ENCODE peak calls at places on chromosomes 12 and 14, in seven cellular contexts. One of them, this sample, is unnamed.

GRCh38 chr14:35366048-35366428 is 38.5 kb downstream of the NFKBIA start:
- DNase-seq in H1: no peak
- DNase-seq in A549: no peak
- DNase-seq in HCT116: no peak
- DNase-seq in K562: no peak
- DNase-seq in HepG2: no peak
- DNase-seq in GM12878: no peak
- DNase-seq in this sample: peak; percentile 74

GRCh38 chr12:76976777-76977465 is 88.4 kb downstream of the E2F7 start:
- DNase-seq in H1: no peak
- DNase-seq in A549: no peak
- DNase-seq in HCT116: no peak
- DNase-seq in K562: no peak
- DNase-seq in HepG2: no peak
- DNase-seq in GM12878: no peak
- DNase-seq in this sample: no peak

GRCh38 chr14:58864751-58865519 is 227.2 kb downstream of the DACT1 start:
- DNase-seq in H1: no peak
- DNase-seq in A549: no peak
- DNase-seq in HCT116: no peak
- DNase-seq in K562: no peak
- DNase-seq in HepG2: no peak
- DNase-seq in GM12878: no peak
- DNase-seq in this sample: peak; percentile 82

GRCh38 chr14:73613046-73613383 is 698 bp downstream of the ACOT6 start:
- DNase-seq in H1: no peak
- DNase-seq in A549: no peak
- DNase-seq in HCT116: no peak
- DNase-seq in K562: no peak
- DNase-seq in HepG2: no peak
- DNase-seq in GM12878: no peak
- DNase-seq in this sample: no peak

GRCh38 chr14:74737753-74738325 is 24.9 kb downstream of the FCF1 start:
- DNase-seq in H1: no peak
- DNase-seq in A549: no peak
- DNase-seq in HCT116: no peak
- DNase-seq in K562: no peak
- DNase-seq in HepG2: no peak
- DNase-seq in GM12878: no peak
- DNase-seq in this sample: peak; percentile 50

GRCh38 chr12:95182868-95183415 is 34.3 kb downstream of the FGD6 start:
- DNase-seq in H1: no peak
- DNase-seq in A549: no peak
- DNase-seq in HCT116: peak; percentile 92
- DNase-seq in K562: no peak
- DNase-seq in HepG2: no peak
- DNase-seq in GM12878: no peak
- DNase-seq in this sample: peak; percentile 73

GRCh38 chr12:75636607-75637006 is 125.2 kb upstream of the KRR1 start:
- DNase-seq in H1: no peak
- DNase-seq in A549: no peak
- DNase-seq in HCT116: no peak
- DNase-seq in K562: no peak
- DNase-seq in HepG2: no peak
- DNase-seq in GM12878: no peak
- DNase-seq in this sample: no peak

GRCh38 chr14:99415496-99416281 is 65.0 kb downstream of the SETD3 start:
- DNase-seq in H1: no peak
- DNase-seq in A549: peak; percentile 73
- DNase-seq in HCT116: peak; percentile 69
- DNase-seq in K562: peak; percentile 58
- DNase-seq in HepG2: peak; percentile 82
- DNase-seq in GM12878: peak; percentile 55
- DNase-seq in this sample: peak; percentile 82

GRCh38 chr14:77409131-77409533 is 14.2 kb downstream of the NOXRED1 start:
- DNase-seq in H1: peak; percentile 50
- DNase-seq in A549: no peak
- DNase-seq in HCT116: peak; percentile 21
- DNase-seq in K562: no peak
- DNase-seq in HepG2: peak; percentile 41
- DNase-seq in GM12878: no peak
- DNase-seq in this sample: no peak

GRCh38 chr14:38583471-38583870 is 327.6 kb upstream of the CLEC14A start:
- DNase-seq in H1: no peak
- DNase-seq in A549: no peak
- DNase-seq in HCT116: no peak
- DNase-seq in K562: no peak
- DNase-seq in HepG2: no peak
- DNase-seq in GM12878: no peak
- DNase-seq in this sample: no peak

GRCh38 chr14:38578278-38578681 is 322.4 kb upstream of the CLEC14A start:
- DNase-seq in H1: no peak
- DNase-seq in A549: no peak
- DNase-seq in HCT116: no peak
- DNase-seq in K562: no peak
- DNase-seq in HepG2: no peak
- DNase-seq in GM12878: no peak
- DNase-seq in this sample: no peak
- TF ChIP-seq CEBPB in H1: no peak
- TF ChIP-seq CEBPB in A549: no peak
- TF ChIP-seq CEBPB in HCT116: no peak
- TF ChIP-seq CEBPB in K562: no peak
- TF ChIP-seq CEBPB in HepG2: no peak
- TF ChIP-seq CEBPB in GM12878: no peak
- TF ChIP-seq CEBPB in this sample: no peak

GRCh38 chr12:32089156-32089950 is 17.3 kb upstream of the BICD1 start:
- DNase-seq in H1: no peak
- DNase-seq in A549: no peak
- DNase-seq in HCT116: no peak
- DNase-seq in K562: no peak
- DNase-seq in HepG2: no peak
- DNase-seq in GM12878: no peak
- DNase-seq in this sample: no peak
- TF ChIP-seq CEBPB in H1: no peak
- TF ChIP-seq CEBPB in A549: no peak
- TF ChIP-seq CEBPB in HCT116: no peak
- TF ChIP-seq CEBPB in K562: no peak
- TF ChIP-seq CEBPB in HepG2: no peak
- TF ChIP-seq CEBPB in GM12878: no peak
- TF ChIP-seq CEBPB in this sample: no peak

GRCh38 chr12:130715996-130716917 is at the start of gene RIMBP2:
- DNase-seq in H1: peak; percentile 61
- DNase-seq in A549: no peak
- DNase-seq in HCT116: no peak
- DNase-seq in K562: no peak
- DNase-seq in HepG2: no peak
- DNase-seq in GM12878: no peak
- DNase-seq in this sample: peak; percentile 1
- TF ChIP-seq CEBPB in H1: no peak
- TF ChIP-seq CEBPB in A549: no peak
- TF ChIP-seq CEBPB in HCT116: no peak
- TF ChIP-seq CEBPB in K562: no peak
- TF ChIP-seq CEBPB in HepG2: no peak
- TF ChIP-seq CEBPB in GM12878: no peak
- TF ChIP-seq CEBPB in this sample: no peak

GRCh38 chr12:68638721-68639395 is 28.2 kb downstream of the RAP1B start:
- DNase-seq in H1: no peak
- DNase-seq in A549: no peak
- DNase-seq in HCT116: no peak
- DNase-seq in K562: no peak
- DNase-seq in HepG2: no peak
- DNase-seq in GM12878: no peak
- DNase-seq in this sample: no peak

GRCh38 chr12:68639396-68639767 is 28.7 kb downstream of the RAP1B start:
- DNase-seq in H1: no peak
- DNase-seq in A549: no peak
- DNase-seq in HCT116: no peak
- DNase-seq in K562: no peak
- DNase-seq in HepG2: no peak
- DNase-seq in GM12878: no peak
- DNase-seq in this sample: no peak

GRCh38 chr12:68638171-68638570 is 27.5 kb downstream of the RAP1B start:
- DNase-seq in H1: no peak
- DNase-seq in A549: no peak
- DNase-seq in HCT116: no peak
- DNase-seq in K562: no peak
- DNase-seq in HepG2: no peak
- DNase-seq in GM12878: no peak
- DNase-seq in this sample: no peak

GRCh38 chr12:68636268-68636667 is 25.6 kb downstream of the RAP1B start:
- DNase-seq in H1: no peak
- DNase-seq in A549: no peak
- DNase-seq in HCT116: no peak
- DNase-seq in K562: no peak
- DNase-seq in HepG2: no peak
- DNase-seq in GM12878: no peak
- DNase-seq in this sample: peak; percentile 80

GRCh38 chr12:68641138-68641537 is 30.4 kb downstream of the RAP1B start:
- DNase-seq in H1: no peak
- DNase-seq in A549: no peak
- DNase-seq in HCT116: no peak
- DNase-seq in K562: no peak
- DNase-seq in HepG2: no peak
- DNase-seq in GM12878: peak; percentile 72
- DNase-seq in this sample: no peak
- TF ChIP-seq CEBPB in H1: no peak
- TF ChIP-seq CEBPB in A549: no peak
- TF ChIP-seq CEBPB in HCT116: no peak
- TF ChIP-seq CEBPB in K562: no peak
- TF ChIP-seq CEBPB in HepG2: no peak
- TF ChIP-seq CEBPB in GM12878: no peak
- TF ChIP-seq CEBPB in this sample: no peak

GRCh38 chr12:88639361-88639760 is 59.1 kb upstream of the KITLG start:
- DNase-seq in H1: no peak
- DNase-seq in A549: no peak
- DNase-seq in HCT116: no peak
- DNase-seq in K562: no peak
- DNase-seq in HepG2: no peak
- DNase-seq in GM12878: no peak
- DNase-seq in this sample: peak; percentile 72
- TF ChIP-seq CEBPB in H1: no peak
- TF ChIP-seq CEBPB in A549: no peak
- TF ChIP-seq CEBPB in HCT116: no peak
- TF ChIP-seq CEBPB in K562: no peak
- TF ChIP-seq CEBPB in HepG2: no peak
- TF ChIP-seq CEBPB in GM12878: no peak
- TF ChIP-seq CEBPB in this sample: no peak

GRCh38 chr12:88325828-88326214 is 183.7 kb downstream of the TMTC3 start:
- DNase-seq in H1: no peak
- DNase-seq in A549: no peak
- DNase-seq in HCT116: no peak
- DNase-seq in K562: no peak
- DNase-seq in HepG2: no peak
- DNase-seq in GM12878: no peak
- DNase-seq in this sample: peak; percentile 71

GRCh38 chr12:88328056-88328455 is 185.9 kb downstream of the TMTC3 start:
- DNase-seq in H1: no peak
- DNase-seq in A549: no peak
- DNase-seq in HCT116: no peak
- DNase-seq in K562: no peak
- DNase-seq in HepG2: no peak
- DNase-seq in GM12878: no peak
- DNase-seq in this sample: no peak

DNA sequence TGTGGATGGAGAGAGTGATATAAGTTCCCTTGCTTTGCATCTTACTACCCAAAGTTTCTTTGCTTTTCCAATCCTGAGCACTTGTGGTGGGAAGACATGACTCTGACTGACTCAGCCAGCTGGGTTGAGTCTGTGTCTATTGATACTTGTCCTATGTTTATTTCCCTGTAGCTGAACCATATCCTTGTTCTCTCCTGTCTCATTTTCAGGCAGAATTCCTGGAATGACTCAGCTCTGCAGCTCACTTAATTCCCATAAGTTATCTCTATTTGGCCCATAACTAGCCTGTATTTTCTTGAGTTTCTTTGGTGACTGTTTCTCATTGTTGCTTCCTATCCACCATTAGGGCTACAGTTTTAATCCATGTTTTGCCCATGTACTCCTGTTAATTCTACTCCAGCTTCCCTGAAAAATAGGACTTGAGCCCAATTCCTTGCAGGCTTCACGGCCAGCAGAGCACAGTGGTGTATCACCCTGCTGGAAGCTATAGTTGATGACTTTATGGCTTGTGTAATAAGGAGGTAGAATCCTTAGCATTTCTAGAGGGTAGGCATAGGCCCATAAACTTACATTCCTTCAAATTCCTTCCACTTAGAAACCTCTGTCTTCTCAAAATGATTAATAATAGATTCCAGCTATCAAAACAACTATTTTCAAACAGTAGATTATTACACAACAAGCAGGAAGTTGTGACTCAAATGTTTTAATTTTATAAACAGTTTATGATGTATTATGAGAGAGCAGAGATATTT is 183.1 kb downstream of the TMTC3 start:
- DNase-seq in H1: no peak
- DNase-seq in A549: peak; percentile 16
- DNase-seq in HCT116: no peak
- DNase-seq in K562: no peak
- DNase-seq in HepG2: no peak
- DNase-seq in GM12878: no peak
- DNase-seq in this sample: peak; percentile 98
- TF ChIP-seq CEBPB in H1: no peak
- TF ChIP-seq CEBPB in A549: no peak
- TF ChIP-seq CEBPB in HCT116: no peak
- TF ChIP-seq CEBPB in K562: no peak
- TF ChIP-seq CEBPB in HepG2: no peak
- TF ChIP-seq CEBPB in GM12878: no peak
- TF ChIP-seq CEBPB in this sample: peak; percentile 88

DNA sequence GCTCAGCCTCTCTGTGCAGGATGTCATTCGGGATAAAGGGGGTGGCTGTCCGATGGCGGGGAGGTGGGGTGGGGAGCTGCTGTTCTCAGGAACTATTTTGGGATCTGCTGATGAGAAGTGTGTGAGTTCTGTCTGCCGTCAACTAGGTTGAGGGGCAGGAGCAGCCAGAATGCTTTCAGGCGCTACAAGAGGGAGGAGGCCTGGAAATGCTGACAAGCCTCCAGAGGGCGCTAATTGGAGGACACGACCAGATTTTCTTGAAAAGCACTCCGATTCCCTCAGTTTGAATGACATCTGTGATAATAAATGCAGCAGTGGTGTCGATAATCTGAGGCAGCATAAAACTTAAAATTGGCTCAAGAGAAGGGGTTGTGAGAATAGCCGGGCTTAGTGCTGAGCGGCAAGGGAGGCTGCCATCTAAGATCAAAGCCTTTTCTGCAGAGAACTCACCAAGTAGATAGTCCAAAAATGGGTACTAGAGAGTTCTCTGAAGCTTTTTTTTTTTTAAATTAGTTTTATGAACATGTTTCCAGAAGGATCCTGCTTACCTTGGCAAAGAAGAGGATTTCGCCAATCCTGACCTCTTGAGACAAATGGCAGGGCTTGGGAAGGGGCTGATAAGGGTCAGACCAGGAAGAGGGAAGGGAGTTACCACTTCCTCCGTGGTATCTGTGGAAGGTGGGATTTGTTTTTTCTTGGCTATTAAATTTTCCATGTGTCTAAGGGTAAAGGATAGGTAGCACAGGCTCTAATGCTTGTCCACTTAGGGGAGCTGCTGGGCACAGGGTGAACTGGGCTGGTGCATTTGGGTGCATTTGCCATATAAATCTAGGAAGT is 94.4 kb downstream of the CRACR2A start:
- DNase-seq in H1: peak; percentile 68
- DNase-seq in A549: no peak
- DNase-seq in HCT116: no peak
- DNase-seq in K562: peak; percentile 45
- DNase-seq in HepG2: peak; percentile 36
- DNase-seq in GM12878: no peak
- DNase-seq in this sample: peak; percentile 29
- TF ChIP-seq CEBPB in H1: no peak
- TF ChIP-seq CEBPB in A549: no peak
- TF ChIP-seq CEBPB in HCT116: no peak
- TF ChIP-seq CEBPB in K562: no peak
- TF ChIP-seq CEBPB in HepG2: no peak
- TF ChIP-seq CEBPB in GM12878: no peak
- TF ChIP-seq CEBPB in this sample: no peak

This sample was measured in IMR-90.